ENCODE peak calls at places on chromosomes 3 and 15, in eight cellular contexts. F, C, I, V, P, M, L and R are unnamed samples.

GRCh38 chr3:85342915-85343314 is 384.1 kb downstream of the CADM2 start:
- DNase-seq in M (no peak), F (no peak), L (no peak), C (no peak), V (no peak), I (peak; percentile 2), P (no peak), R (no peak)

GRCh38 chr3:150373234-150373633 is 34.9 kb upstream of the TSC22D2 start:
- DNase-seq in P (no peak), L (no peak), I (no peak), C (no peak), V (no peak), M (no peak), F (no peak), R (no peak)

GRCh38 chr15:53611145-53611920 is 148.1 kb downstream of the WDR72 start:
- DNase-seq in L (no peak), C (no peak), V (peak; percentile 4), I (no peak), P (no peak), M (no peak), F (no peak), R (no peak)

GRCh38 chr3:106624154-106624553 is 753.1 kb upstream of the CCDC54 start:
- DNase-seq in V (no peak), L (no peak), M (no peak), P (no peak), C (no peak), F (no peak), I (no peak), R (no peak)

GRCh38 chr3:93861021-93861420 is 112.7 kb downstream of the PROS1 start:
- DNase-seq in V (no peak), I (no peak), L (no peak), F (no peak), M (no peak), C (no peak), P (no peak), R (no peak)

GRCh38 chr3:25568525-25569078 is 96.1 kb downstream of the TOP2B start:
- DNase-seq in I (no peak), L (no peak), C (no peak), P (no peak), F (no peak), M (no peak), V (no peak), R (no peak)

GRCh38 chr3:182490601-182491485 is 302.5 kb upstream of the ATP11B start:
- DNase-seq in I (peak; percentile 92), M (no peak), L (no peak), F (no peak), V (peak; percentile 1), C (no peak), P (no peak), R (no peak)

GRCh38 chr3:100710355-100711198 is 1.3 kb downstream of the TFG start:
- DNase-seq in V (peak; percentile 73), P (no peak), C (peak; percentile 77), M (peak; percentile 59), I (no peak), F (peak; percentile 71), L (no peak), R (peak; percentile 19)

GRCh38 chr15:100533934-100534333 is 5.2 kb upstream of the CERS3 start:
- DNase-seq in M (no peak), I (no peak), C (no peak), F (no peak), V (no peak), P (no peak), L (no peak), R (no peak)

GRCh38 chr3:191499307-191500125 is 38.6 kb downstream of the PYDC2 start:
- DNase-seq in C (peak; percentile 8), P (peak; percentile 57), F (peak; percentile 2), M (no peak), I (peak; percentile 77), V (peak; percentile 61), L (no peak), R (no peak)

GRCh38 chr15:33442449-33442848 is 131.7 kb downstream of the RYR3 start:
- DNase-seq in M (no peak), C (no peak), I (no peak), P (no peak), L (no peak), F (no peak), V (no peak), R (no peak)